ENCODE peak calls at places on chromosomes 4 and X, in nine cellular contexts. M, D, W, R, X, E, B, U and H are unnamed samples.

GRCh38 chrX:108018659-108019381 is 26.0 kb upstream of the VSIG1 start:
- DNase-seq in M (no peak), D (no peak), W (no peak), R (no peak), X (no peak), E (no peak), B (no peak), U (no peak), H (no peak)

GRCh38 chrX:25144043-25144940 is 128.5 kb upstream of the ARX start:
- DNase-seq in M (peak; percentile 40), D (peak; percentile 54), W (no peak), R (peak; percentile 54), X (no peak), E (peak; percentile 72), B (no peak), U (peak; percentile 60), H (peak; percentile 26)

GRCh38 chrX:19888419-19888879 is 1.0 kb upstream of the SH3KBP1 start:
- DNase-seq in M (no peak), D (no peak), W (no peak), R (no peak), X (no peak), E (peak; percentile 80), B (no peak), U (peak; percentile 45), H (peak; percentile 35)

GRCh38 chr4:39970559-39971270 is 7.0 kb downstream of the PDS5A start:
- DNase-seq in M (no peak), D (no peak), W (no peak), R (no peak), X (no peak), E (no peak), B (no peak), U (no peak), H (no peak)

GRCh38 chrX:9861711-9862110 is 75.5 kb downstream of the SHROOM2 start:
- DNase-seq in M (no peak), D (no peak), W (no peak), R (no peak), X (no peak), E (no peak), B (no peak), U (no peak), H (no peak)

GRCh38 chr4:20490734-20491133 is 209.5 kb upstream of the PACRGL start:
- DNase-seq in M (no peak), D (no peak), W (no peak), R (no peak), X (no peak), E (no peak), B (no peak), U (no peak), H (peak; percentile 14)

GRCh38 chr4:10765386-10765785 is 80.8 kb upstream of the CLNK start:
- DNase-seq in M (no peak), D (no peak), W (no peak), R (no peak), X (no peak), E (no peak), B (no peak), U (no peak), H (no peak)

GRCh38 chr4:116705466-116705865 is 379.9 kb downstream of the TRAM1L1 start:
- DNase-seq in M (no peak), D (peak; percentile 58), W (no peak), R (no peak), X (no peak), E (no peak), B (no peak), U (no peak), H (no peak)

GRCh38 chr4:53022162-53023100 is 160.3 kb downstream of the RASL11B start:
- DNase-seq in M (no peak), D (no peak), W (no peak), R (no peak), X (no peak), E (no peak), B (no peak), U (no peak), H (no peak)

GRCh38 chr4:90113881-90114457 is 13.2 kb upstream of the CCSER1 start:
- DNase-seq in M (no peak), D (no peak), W (no peak), R (no peak), X (no peak), E (no peak), B (no peak), U (no peak), H (no peak)

GRCh38 chr4:14168919-14169318 is 541.4 kb upstream of the BOD1L1 start:
- DNase-seq in M (peak; percentile 18), D (no peak), W (peak; percentile 87), R (peak; percentile 23), X (no peak), E (peak; percentile 94), B (no peak), U (peak; percentile 37), H (peak; percentile 58)

GRCh38 chr4:95596676-95597075 is 47.9 kb upstream of the UNC5C start:
- DNase-seq in M (no peak), D (no peak), W (no peak), R (no peak), X (no peak), E (no peak), B (no peak), U (no peak), H (no peak)

GRCh38 chr4:30402276-30402675 is 317.9 kb upstream of the PCDH7 start:
- DNase-seq in M (no peak), D (no peak), W (no peak), R (no peak), X (no peak), E (no peak), B (no peak), U (no peak), H (no peak)

GRCh38 chr4:89022426-89023128 is 34.4 kb downstream of the FAM13A start:
- DNase-seq in M (no peak), D (no peak), W (no peak), R (no peak), X (no peak), E (no peak), B (no peak), U (no peak), H (no peak)

GRCh38 chr4:157172011-157172410 is 48.5 kb upstream of the GRIA2 start:
- DNase-seq in M (no peak), D (no peak), W (no peak), R (no peak), X (no peak), E (peak; percentile 33), B (no peak), U (no peak), H (no peak)

GRCh38 chrX:65266482-65266881 is 268.1 kb downstream of the LAS1L start:
- DNase-seq in M (no peak), D (no peak), W (no peak), R (no peak), X (no peak), E (no peak), B (no peak), U (no peak), H (no peak)

DNA sequence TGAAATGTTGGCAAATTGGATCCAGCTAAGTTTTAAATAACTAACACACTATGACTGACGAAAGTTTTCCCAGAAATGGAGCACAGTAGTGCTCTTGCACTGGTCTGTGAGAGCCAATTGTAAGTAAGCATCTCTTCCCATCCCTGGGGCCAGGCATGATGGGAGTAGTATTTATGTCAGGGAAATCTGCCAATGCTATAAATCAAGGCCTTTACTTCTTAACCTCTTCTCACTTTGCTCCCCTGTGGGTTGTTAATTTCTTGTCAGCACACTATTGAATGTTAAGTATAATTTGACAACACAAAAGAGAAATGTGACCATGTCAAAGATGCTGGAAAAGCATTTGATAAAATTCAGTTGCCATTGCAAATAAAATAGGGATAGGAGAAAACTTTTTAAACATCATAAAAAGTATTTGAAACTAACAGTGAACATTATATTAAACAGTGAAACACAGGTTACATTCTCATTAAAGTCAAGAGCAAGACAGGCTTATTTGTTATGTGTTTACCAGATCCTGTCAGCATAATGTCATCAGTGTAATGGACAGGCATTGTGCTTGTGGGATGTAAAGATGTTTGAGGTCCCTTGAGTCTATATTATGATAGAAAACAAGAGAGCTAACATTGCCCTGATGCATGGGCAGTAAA is 5.0 kb downstream of the F8A1 start:
- DNase-seq in M (no peak), D (no peak), W (no peak), R (no peak), X (no peak), E (no peak), B (no peak), U (no peak), H (no peak)
- H3K4me3 ChIP-seq in M (no peak overlapping the region), D (no peak overlapping the region), W (no peak overlapping the region), R (no peak overlapping the region), X (no peak overlapping the region), E (no peak overlapping the region), B (no peak overlapping the region), U (no peak overlapping the region), H (no peak overlapping the region)

DNA sequence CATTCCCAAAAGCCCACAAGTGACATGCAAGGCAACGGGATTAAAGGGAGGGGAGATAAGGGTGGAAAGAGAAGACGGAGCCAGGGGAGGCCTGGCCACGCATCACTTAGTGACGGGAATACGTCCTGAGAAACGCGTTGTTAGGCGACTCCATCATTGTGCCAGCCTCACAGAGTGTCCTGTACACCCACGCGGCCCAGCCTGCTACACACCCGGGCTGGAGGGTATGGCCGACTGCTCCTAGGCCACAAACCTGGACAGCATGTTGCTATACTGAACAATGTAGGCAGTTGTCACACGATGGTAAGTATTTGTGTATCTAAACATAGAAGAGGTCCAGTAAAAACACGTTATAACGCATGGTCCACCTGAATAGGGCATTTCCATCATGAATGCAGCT is 23.4 kb downstream of the NSG1 start:
- DNase-seq in M (no peak), D (peak; percentile 28), W (no peak), R (no peak), X (no peak), E (no peak), B (no peak), U (no peak), H (no peak)
- H3K4me1 ChIP-seq in M (no peaks in the 10 kb centered on the region), D (no peaks in the 10 kb centered on the region), W (peaks cover 10% of the 10 kb centered on the region), R (no peaks in the 10 kb centered on the region), X (no peaks in the 10 kb centered on the region), E (no peaks in the 10 kb centered on the region), B (peaks cover 13% of the 10 kb centered on the region), U (no peaks in the 10 kb centered on the region), H (no peaks in the 10 kb centered on the region)

GRCh38 chrX:69746051-69746450 is 130.1 kb downstream of the EDA start:
- DNase-seq in M (no peak), D (no peak), W (no peak), R (no peak), X (no peak), E (no peak), B (no peak), U (no peak), H (no peak)

GRCh38 chrX:69740317-69740716 is 124.4 kb downstream of the EDA start:
- DNase-seq in M (no peak), D (no peak), W (no peak), R (no peak), X (no peak), E (no peak), B (no peak), U (no peak), H (no peak)

DNA sequence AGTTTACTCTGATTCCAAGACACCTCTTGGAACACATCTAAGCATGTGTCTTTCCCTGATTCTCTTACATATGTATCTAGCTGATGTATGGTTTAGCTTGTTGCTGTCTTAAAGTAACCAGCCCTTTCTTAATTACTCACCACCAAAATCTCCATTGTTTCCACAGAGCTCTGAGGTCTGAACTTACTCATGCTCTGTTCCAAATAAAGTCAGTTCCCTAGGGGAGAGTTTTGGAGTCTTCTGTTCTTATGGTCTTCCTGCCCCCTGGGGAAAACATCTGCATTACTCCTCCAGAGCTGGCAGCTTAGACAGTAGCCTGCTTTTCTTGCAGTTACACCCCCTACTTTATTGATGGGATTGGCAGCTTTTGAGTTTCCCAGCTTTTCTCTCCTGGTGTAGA is 125.8 kb downstream of the EDA start:
- DNase-seq in M (no peak), D (no peak), W (no peak), R (no peak), X (no peak), E (no peak), B (no peak), U (no peak), H (peak; percentile 12)
- H3K27ac ChIP-seq in M (no peak overlapping the region), D (no peak overlapping the region), W (no peak overlapping the region), R (no peak overlapping the region), X (no peak overlapping the region), E (no peak overlapping the region), B (no peak overlapping the region), U (no peak overlapping the region), H (no peak overlapping the region)

GRCh38 chr4:47926667-47927258 is 12.4 kb upstream of the NFXL1 start:
- DNase-seq in M (no peak), D (peak; percentile 30), W (no peak), R (peak; percentile 51), X (no peak), E (peak; percentile 60), B (no peak), U (peak; percentile 71), H (peak; percentile 41)
- H3K4me3 ChIP-seq in M (peak overlapping the region; percentile 30), D (peak overlapping the region; percentile 21), W (no peak overlapping the region), R (peak overlapping the region; percentile 27), X (peak overlapping the region; percentile 2), E (no peak overlapping the region), B (peak overlapping the region; percentile 24), U (peak overlapping the region; percentile 16), H (no peak overlapping the region)